ENCODE peak calls at places on chromosomes 13 and 19, in seven cellular contexts. B is thyroid gland; M is CD8-positive, alpha-beta T cell; U is gastrocnemius medialis; P is GM12878; I is CD8-positive, alpha-beta memory T cell; L is fibroblast of lung. A is an unnamed sample.

GRCh38 chr13:46738055-46738454 is 58.9 kb downstream of the ESD start:
- DNase-seq in P (no peak), I (no peak), U (no peak), L (peak; percentile 14), B (no peak), M (no peak), A (no peak)

GRCh38 chr13:33125821-33126570 is 109.8 kb downstream of the KL start:
- DNase-seq in U (peak; percentile 81), I (no peak), L (peak; percentile 95), B (peak; percentile 74), P (no peak), M (no peak), A (no peak)

GRCh38 chr19:43546581-43546980 is 13.6 kb downstream of the ZNF575 start:
- DNase-seq in U (no peak), P (no peak), I (no peak), L (no peak), M (no peak), B (no peak), A (no peak)

GRCh38 chr19:16386619-16387240 is 62.1 kb downstream of the KLF2 start:
- DNase-seq in M (peak; percentile 66), P (no peak), B (peak; percentile 51), L (peak; percentile 63), U (no peak), I (peak; percentile 59), A (no peak)

GRCh38 chr13:26784704-26785639 is 24.4 kb upstream of the GPR12 start:
- DNase-seq in I (peak; percentile 12), B (no peak), L (no peak), U (no peak), M (peak; percentile 13), P (no peak), A (no peak)

GRCh38 chr19:14081797-14082674 is 3.5 kb downstream of the C19orf67 start:
- DNase-seq in M (peak; percentile 23), P (no peak), B (peak; percentile 46), I (no peak), L (no peak), U (no peak), A (peak; percentile 83)

GRCh38 chr13:48782429-48782840 is 128.7 kb downstream of the CYSLTR2 start:
- DNase-seq in I (no peak), U (no peak), L (no peak), P (no peak), M (no peak), B (peak; percentile 63), A (no peak)

GRCh38 chr13:23488442-23488841 is 54.9 kb upstream of the SACS start:
- DNase-seq in L (peak; percentile 79), P (no peak), B (no peak), M (no peak), U (no peak), I (peak; percentile 6), A (no peak)

GRCh38 chr13:27194209-27194608 is 22.6 kb upstream of the USP12 start:
- DNase-seq in B (no peak), I (no peak), M (no peak), L (peak; percentile 11), U (no peak), P (no peak), A (no peak)

GRCh38 chr13:49214917-49215376 is 5.2 kb upstream of the MLNR start:
- DNase-seq in B (peak; percentile 28), L (no peak), M (peak; percentile 23), U (peak; percentile 23), P (no peak), I (peak; percentile 24), A (peak; percentile 71)

GRCh38 chr13:51221108-51221507 is 1.1 kb upstream of the FAM124A start:
- DNase-seq in P (no peak), U (no peak), B (no peak), L (no peak), I (no peak), M (no peak), A (no peak)

GRCh38 chr13:51220706-51221105 is 1.5 kb upstream of the FAM124A start:
- DNase-seq in L (no peak), I (no peak), M (no peak), B (no peak), U (no peak), P (no peak), A (no peak)

GRCh38 chr13:51223284-51224270 is 1.4 kb downstream of the FAM124A start:
- DNase-seq in P (no peak), M (no peak), L (no peak), U (no peak), B (no peak), I (no peak), A (no peak)

GRCh38 chr13:51222510-51223283 is 499 bp downstream of the FAM124A start:
- DNase-seq in I (no peak), P (no peak), L (no peak), U (no peak), M (no peak), B (peak; percentile 20), A (no peak)

DNA sequence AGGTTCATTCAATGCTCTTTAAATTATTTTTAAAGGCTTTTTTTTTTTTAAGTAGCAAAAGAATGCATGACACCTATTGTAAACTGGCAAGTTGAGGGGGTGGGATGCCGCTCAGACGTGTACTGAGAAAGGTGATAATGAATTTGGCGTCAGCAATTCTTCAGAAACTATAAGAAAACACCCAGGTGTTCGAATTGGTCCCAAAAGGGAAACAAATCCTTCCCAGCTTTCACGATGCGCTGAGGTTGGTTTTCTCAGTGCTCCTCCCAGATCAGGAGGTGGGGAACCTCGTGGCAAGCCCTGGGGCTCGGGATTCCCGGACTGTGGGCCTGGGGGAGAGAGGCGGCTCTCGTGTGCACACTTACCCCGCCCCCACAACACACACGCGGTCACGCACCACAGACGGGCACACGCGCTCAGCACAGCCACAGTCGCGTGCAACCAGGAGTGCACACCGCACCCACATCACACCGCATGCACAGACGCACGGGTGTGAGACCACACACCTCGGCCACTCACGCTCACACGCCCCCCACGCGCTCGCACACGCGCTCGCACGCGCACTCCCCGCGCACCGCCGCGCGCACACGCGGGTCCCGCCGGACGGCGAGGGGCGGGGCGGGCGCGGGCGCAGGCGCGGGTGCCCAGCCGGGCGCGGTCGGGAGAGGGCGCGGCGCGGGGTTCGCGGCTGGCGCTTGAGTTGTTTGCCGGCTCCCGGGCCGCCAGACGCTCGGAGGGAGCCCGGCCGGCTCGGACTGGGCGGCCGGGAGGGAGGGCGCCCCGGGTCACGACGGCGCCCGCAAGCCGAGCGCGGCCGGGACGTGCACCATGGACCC is at the start of gene FAM124A:
- DNase-seq in M (peak; percentile 26), B (peak; percentile 62), P (no peak), I (peak; percentile 7), L (peak; percentile 20), U (no peak), A (peak; percentile 58)
- H3K4me3 ChIP-seq in M (peak within 1 kb of the TSS; percentile 43), B (peak within 1 kb of the TSS; percentile 13), P (peak within 1 kb of the TSS; percentile 58), I (peak within 1 kb of the TSS; percentile 59), L (peak within 1 kb of the TSS; percentile 80), U (peak within 1 kb of the TSS; percentile 79), A (peak within 1 kb of the TSS; percentile 84)

DNA sequence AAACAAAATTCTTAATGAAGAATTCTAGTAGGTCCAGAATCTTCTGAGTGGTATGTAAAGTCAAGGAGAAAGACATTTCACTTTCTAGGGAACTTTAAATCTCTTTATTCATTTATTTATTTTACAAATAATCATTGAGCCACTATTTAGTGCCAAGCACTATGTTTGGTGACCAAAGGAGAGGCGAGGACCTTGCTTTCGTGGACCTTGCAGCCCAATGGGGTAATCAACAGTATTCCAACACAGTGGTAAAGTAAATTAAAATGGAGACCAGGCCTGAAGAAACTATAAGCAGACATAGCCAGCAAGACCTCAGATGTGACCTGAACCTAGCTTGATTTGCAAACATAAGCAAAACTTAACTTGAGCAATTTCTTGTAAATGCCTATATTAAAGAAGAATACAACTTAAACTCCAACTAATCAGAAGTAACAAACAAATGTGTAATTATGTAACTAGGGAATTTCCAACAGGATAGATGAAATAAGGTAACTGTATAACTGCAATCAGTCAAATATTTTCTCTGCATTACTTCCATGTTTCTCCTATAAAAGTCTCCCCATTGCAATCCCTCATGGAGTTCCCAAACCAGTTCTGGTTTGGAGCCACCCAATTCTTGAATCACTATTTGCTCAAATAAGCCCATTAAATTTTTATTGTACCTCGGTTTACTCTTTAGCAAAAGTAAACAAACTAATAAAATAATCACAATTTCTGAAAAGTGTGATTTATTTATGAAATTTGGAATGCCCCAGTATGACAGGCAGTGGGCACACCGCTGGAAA is 67.6 kb downstream of the MBNL2 start:
- DNase-seq in P (no peak), U (no peak), I (no peak), B (no peak), M (no peak), L (no peak), A (no peak)
- H3K27ac ChIP-seq in P (no peak overlapping the region), U (no peak overlapping the region), I (no peak overlapping the region), B (no peak overlapping the region), M (no peak overlapping the region), L (no peak overlapping the region), A (no peak overlapping the region)

DNA sequence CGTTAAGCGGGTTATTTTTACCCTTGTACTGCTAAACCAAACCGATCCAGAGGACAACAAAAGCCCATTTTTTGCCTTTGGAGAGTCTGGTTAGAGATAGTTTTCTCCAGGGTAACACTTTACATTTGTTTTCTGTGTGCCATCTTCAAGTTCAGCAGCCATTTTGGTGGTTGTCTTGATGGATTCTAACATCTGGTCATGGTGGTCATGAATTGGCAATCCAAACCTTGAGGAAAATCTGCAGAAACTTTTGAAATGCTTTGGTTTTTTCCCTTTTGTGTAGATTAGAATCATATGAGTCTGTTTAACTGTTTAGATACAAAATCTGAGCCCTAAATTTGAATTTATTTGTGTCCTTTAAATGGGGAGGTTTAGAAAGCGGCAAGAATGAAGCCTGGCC is 16.6 kb downstream of the HNRNPM start:
- DNase-seq in P (no peak), M (no peak), I (no peak), U (no peak), L (no peak), B (no peak), A (no peak)
- H3K4me1 ChIP-seq in P (peaks cover 9% of the 10 kb centered on the region), M (peaks cover 35% of the 10 kb centered on the region), I (peaks cover 34% of the 10 kb centered on the region), U (peaks cover 78% of the 10 kb centered on the region), L (peaks cover 29% of the 10 kb centered on the region), B (peaks cover 51% of the 10 kb centered on the region), A (peaks cover 71% of the 10 kb centered on the region)

DNA sequence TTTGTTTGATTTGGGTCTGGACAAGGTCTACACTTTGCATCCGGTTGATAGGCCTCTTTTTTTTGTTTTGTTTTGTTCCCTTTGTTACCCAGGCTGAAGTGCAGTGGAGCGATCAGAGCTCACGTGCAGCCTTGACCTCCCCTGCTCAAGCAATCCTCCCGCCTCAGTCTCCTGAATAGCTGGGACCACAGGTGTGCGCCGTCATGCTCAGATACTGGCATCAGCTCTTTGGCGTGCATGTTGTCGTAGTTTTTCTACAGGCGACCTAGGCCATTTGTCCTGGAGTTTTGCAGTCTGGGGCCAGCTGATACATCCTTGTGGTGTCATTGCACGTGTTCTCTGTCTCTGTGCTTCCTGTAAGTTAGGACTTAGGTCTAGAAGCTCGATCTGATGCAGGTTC is 16.3 kb downstream of the PAK4 start:
- DNase-seq in P (no peak), B (no peak), L (no peak), U (no peak), M (no peak), I (no peak), A (no peak)
- H3K4me3 ChIP-seq in P (no peak overlapping the region), B (no peak overlapping the region), L (no peak overlapping the region), U (no peak overlapping the region), M (no peak overlapping the region), I (no peak overlapping the region), A (no peak overlapping the region)

DNA sequence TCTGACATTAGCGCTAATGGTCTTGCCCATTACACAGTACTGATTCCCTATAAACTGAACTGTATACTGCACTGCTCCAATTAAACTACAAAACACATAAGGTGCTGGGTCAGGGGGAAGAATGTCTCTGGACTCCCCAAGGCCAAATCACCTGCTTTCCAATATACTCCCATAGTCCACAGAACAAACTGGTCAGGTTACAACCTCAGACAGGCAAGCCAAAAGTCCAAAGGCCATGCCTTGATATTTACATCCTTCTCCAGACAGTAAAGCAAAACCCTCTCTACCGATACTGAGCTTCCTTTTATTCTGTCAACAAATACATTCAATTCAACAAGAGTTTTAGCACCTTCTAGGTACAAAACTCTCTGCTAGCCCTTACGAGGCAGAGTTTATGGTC is 8.9 kb downstream of the ZNF541 start:
- DNase-seq in L (no peak), B (no peak), I (no peak), M (no peak), U (no peak), P (no peak), A (no peak)
- H3K27ac ChIP-seq in L (no peak overlapping the region), B (no peak overlapping the region), I (no peak overlapping the region), M (no peak overlapping the region), U (no peak overlapping the region), P (no peak overlapping the region), A (no peak overlapping the region)

A was measured in lower lobe of right lung.